ENCODE peak calls at places on chromosomes 6 and 20, in eight cellular contexts. I is GM12878, C is breast epithelium, L is right lobe of liver, H is ascending aorta, J is upper lobe of right lung, Y is body of pancreas, B is left lung. X is an unnamed sample.

GRCh38 chr6:112049051-112049799 is 4.7 kb upstream of the CCN6 start:
- DNase-seq in I (no peak), C (no peak), L (no peak), H (no peak), J (no peak), Y (no peak), B (no peak), X (no peak)

GRCh38 chr6:133609404-133610270 is 279.3 kb upstream of the TCF21 start:
- DNase-seq in I (no peak), C (no peak), L (no peak), H (no peak), J (no peak), Y (no peak), B (no peak), X (no peak)

GRCh38 chr6:107665386-107665785 is 158.7 kb downstream of the SCML4 start:
- DNase-seq in I (no peak), C (no peak), L (no peak), H (no peak), J (no peak), Y (no peak), B (no peak), X (no peak)

GRCh38 chr6:32609731-32610640 is 20.3 kb upstream of the HLA-DRB1 start:
- DNase-seq in I (peak; percentile 100), C (no peak), L (no peak), H (no peak), J (no peak), Y (peak; percentile 32), B (peak; percentile 55), X (no peak)

GRCh38 chr6:13441778-13442177 is 45.6 kb downstream of the GFOD1 start:
- DNase-seq in I (no peak), C (no peak), L (no peak), H (no peak), J (no peak), Y (no peak), B (no peak), X (no peak)

GRCh38 chr6:91181416-91181815 is 594.5 kb upstream of the MAP3K7 start:
- DNase-seq in I (no peak), C (no peak), L (no peak), H (no peak), J (no peak), Y (no peak), B (no peak), X (no peak)

GRCh38 chr6:4134841-4135664 is at the start of gene ECI2:
- DNase-seq in I (no peak), C (peak; percentile 59), L (no peak), H (peak; percentile 24), J (peak; percentile 89), Y (peak; percentile 73), B (peak; percentile 79), X (peak; percentile 94)

GRCh38 chr6:147678256-147678655 is 169.8 kb downstream of the SAMD5 start:
- DNase-seq in I (no peak), C (no peak), L (no peak), H (no peak), J (no peak), Y (no peak), B (no peak), X (no peak)

GRCh38 chr6:98136333-98136732 is 698.0 kb upstream of the POU3F2 start:
- DNase-seq in I (no peak), C (no peak), L (no peak), H (no peak), J (no peak), Y (no peak), B (no peak), X (no peak)

GRCh38 chr20:63957004-63957689 is 931 bp upstream of the UCKL1 start:
- DNase-seq in I (no peak), C (no peak), L (peak; percentile 82), H (no peak), J (no peak), Y (peak; percentile 68), B (no peak), X (no peak)

GRCh38 chr6:145815351-145815772 is 767 bp upstream of the FBXO30 start:
- DNase-seq in I (no peak), C (no peak), L (peak; percentile 47), H (no peak), J (no peak), Y (no peak), B (no peak), X (no peak)

GRCh38 chr6:25404693-25405169 is 125.6 kb downstream of the CARMIL1 start:
- DNase-seq in I (peak; percentile 90), C (no peak), L (no peak), H (no peak), J (no peak), Y (no peak), B (no peak), X (no peak)

GRCh38 chr6:161152904-161153662 is 120.8 kb downstream of the AGPAT4 start:
- DNase-seq in I (no peak), C (no peak), L (peak; percentile 46), H (no peak), J (no peak), Y (no peak), B (no peak), X (no peak)

GRCh38 chr20:45938727-45939438 is 4.4 kb downstream of the PCIF1 start:
- DNase-seq in I (no peak), C (no peak), L (no peak), H (no peak), J (no peak), Y (no peak), B (no peak), X (no peak)

GRCh38 chr6:25318589-25318988 is 39.4 kb downstream of the CARMIL1 start:
- DNase-seq in I (no peak), C (no peak), L (no peak), H (no peak), J (no peak), Y (no peak), B (no peak), X (no peak)

GRCh38 chr6:121809211-121809610 is 373.8 kb downstream of the GJA1 start:
- DNase-seq in I (no peak), C (no peak), L (no peak), H (no peak), J (no peak), Y (no peak), B (no peak), X (no peak)

GRCh38 chr20:52447232-52447566 is 255.6 kb upstream of the ZFP64 start:
- DNase-seq in I (no peak), C (no peak), L (no peak), H (no peak), J (no peak), Y (no peak), B (no peak), X (no peak)

GRCh38 chr6:22448311-22448711 is 121.1 kb upstream of the HDGFL1 start:
- DNase-seq in I (no peak), C (no peak), L (no peak), H (no peak), J (no peak), Y (no peak), B (no peak), X (no peak)

GRCh38 chr6:88919032-88919431 is 44.4 kb downstream of the RNGTT start:
- DNase-seq in I (no peak), C (no peak), L (no peak), H (no peak), J (no peak), Y (no peak), B (no peak), X (no peak)

GRCh38 chr6:5994999-5995698 is 11.6 kb downstream of the NRN1 start:
- DNase-seq in I (no peak), C (no peak), L (no peak), H (no peak), J (no peak), Y (no peak), B (no peak), X (no peak)

GRCh38 chr6:7991992-7992815 is 72.0 kb downstream of the BLOC1S5 start:
- DNase-seq in I (peak; percentile 13), C (no peak), L (no peak), H (no peak), J (no peak), Y (no peak), B (no peak), X (no peak)

GRCh38 chr6:348860-349396 is 42.6 kb upstream of the IRF4 start:
- DNase-seq in I (no peak), C (no peak), L (no peak), H (no peak), J (peak; percentile 70), Y (no peak), B (no peak), X (no peak)

GRCh38 chr6:96814581-96814980 is 22.7 kb downstream of the GPR63 start:
- DNase-seq in I (no peak), C (no peak), L (no peak), H (no peak), J (no peak), Y (no peak), B (no peak), X (no peak)

DNA sequence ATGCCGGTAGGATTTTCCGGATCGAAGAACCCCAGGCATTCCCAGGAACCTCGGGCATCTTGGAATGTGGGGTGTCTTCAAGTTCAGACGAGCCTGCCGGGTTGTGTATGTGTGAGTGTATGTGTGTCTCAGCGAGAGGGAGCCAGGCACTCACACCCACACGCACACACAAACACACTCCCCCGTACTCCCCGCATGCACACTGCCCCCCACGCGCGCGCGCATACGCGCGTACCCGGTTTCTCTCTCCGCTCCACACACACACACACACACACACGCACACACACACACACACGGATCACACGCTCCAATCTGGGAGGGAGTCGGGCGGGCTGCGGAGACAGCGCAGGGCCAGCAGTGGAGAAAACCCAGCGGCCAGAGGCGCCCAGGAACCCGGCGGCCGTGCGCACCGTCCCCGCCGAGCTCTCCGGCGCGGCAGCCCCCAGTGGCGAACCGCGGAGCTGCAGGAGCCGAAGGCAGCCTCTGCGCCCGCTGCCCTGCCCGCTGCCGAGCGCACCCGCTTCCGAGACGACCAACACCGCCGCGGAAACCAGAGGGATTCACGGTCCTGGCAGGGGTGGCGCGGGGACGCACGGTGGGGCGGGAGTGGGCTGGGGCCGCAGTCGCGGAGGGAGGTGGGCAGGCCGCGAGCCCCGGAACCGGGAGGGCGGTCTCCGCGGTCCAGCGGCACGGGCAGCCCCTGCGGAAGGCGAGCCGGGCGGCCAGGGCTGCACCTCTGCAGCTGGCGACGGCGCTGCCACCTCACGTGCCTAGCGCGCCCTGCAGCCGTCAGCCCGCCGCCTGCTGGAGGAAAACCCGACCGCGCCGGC is at the start of gene LRFN2:
- DNase-seq in I (no peak), C (peak; percentile 72), L (peak; percentile 79), H (no peak), J (peak; percentile 89), Y (peak; percentile 83), B (peak; percentile 55), X (no peak)
- TF ChIP-seq CTCF in I (peak; percentile 50), C (peak; percentile 35), L (peak; percentile 59), H (peak; percentile 50), J (peak; percentile 59), Y (peak; percentile 64), B (peak; percentile 44), X (peak; percentile 41)

GRCh38 chr20:19758888-19759331 is 852 bp downstream of the RIN2 start:
- DNase-seq in I (no peak), C (peak; percentile 72), L (peak; percentile 77), H (no peak), J (peak; percentile 92), Y (peak; percentile 46), B (peak; percentile 71), X (no peak)
- H3K4me1 ChIP-seq in I (no peaks in the 10 kb centered on the region), C (peaks cover 3% of the 10 kb centered on the region), L (peaks cover 24% of the 10 kb centered on the region), H (peaks cover 5% of the 10 kb centered on the region), J (peaks cover 36% of the 10 kb centered on the region), Y (peaks cover 47% of the 10 kb centered on the region), B (peaks cover 15% of the 10 kb centered on the region), X (peaks cover 36% of the 10 kb centered on the region)

GRCh38 chr6:130932956-130933355 is 105.8 kb downstream of the SMLR1 start:
- DNase-seq in I (no peak), C (no peak), L (no peak), H (no peak), J (no peak), Y (no peak), B (no peak), X (no peak)
- H3K4me3 ChIP-seq in I (no peak overlapping the region), C (no peak overlapping the region), L (no peak overlapping the region), H (no peak overlapping the region), J (no peak overlapping the region), Y (no peak overlapping the region), B (no peak overlapping the region), X (no peak overlapping the region)

GRCh38 chr6:130313206-130313605 is 52.6 kb upstream of the TMEM200A start:
- DNase-seq in I (no peak), C (no peak), L (no peak), H (no peak), J (no peak), Y (no peak), B (no peak), X (no peak)
- TF ChIP-seq CTCF in I (no peak), C (no peak), L (no peak), H (no peak), J (no peak), Y (no peak), B (no peak), X (no peak)

X was measured in vagina.